ENCODE peak calls at places on chromosomes 3 and 15, in seven cellular contexts. A is CD8-positive, alpha-beta T cell; T is fibroblast of lung; K is NT2/D1; J is endodermal cell; X is uterus; S is colonic mucosa. F is an unnamed sample. For H3K27me3, the result is how much of the 10 kb centered on the place peaks cover.

GRCh38 chr3:44685128-44685800 is 27.2 kb upstream of the ZNF502 start:
- DNase-seq in T (peak), X (peak), S (peak), A (peak), K (peak), J (peak), F (peak)

GRCh38 chr3:69086133-69086722 is 1.5 kb downstream of the ARL6IP5 start:
- DNase-seq in A (peak), T (peak), S (peak), J (peak), K (no peak), X (peak), F (no peak)

GRCh38 chr3:19866751-19867347 is 67.2 kb downstream of the EFHB start:
- DNase-seq in K (peak), X (no peak), J (peak), A (no peak), S (peak), T (peak), F (peak)

GRCh38 chr3:74393426-74393825 is 221.0 kb downstream of the CNTN3 start:
- DNase-seq in A (no peak), S (no peak), J (no peak), T (no peak), X (no peak), K (no peak), F (no peak)

GRCh38 chr15:66703540-66703941 is 1.5 kb downstream of the SMAD6 start:
- DNase-seq in S (peak), T (peak), J (no peak), K (no peak), X (peak), A (no peak), F (no peak)

GRCh38 chr15:58932791-58933310 is 628 bp downstream of the SLTM start:
- DNase-seq in T (peak), X (no peak), J (no peak), A (no peak), K (no peak), S (no peak), F (peak)

GRCh38 chr15:85897818-85898717 is 103.3 kb upstream of the KLHL25 start:
- DNase-seq in J (peak), A (no peak), X (no peak), S (no peak), K (peak), T (no peak), F (peak)

GRCh38 chr3:134291300-134292254 is 40.9 kb upstream of the RYK start:
- DNase-seq in A (no peak), K (no peak), S (no peak), X (peak), T (peak), J (no peak), F (no peak)

GRCh38 chr3:8458235-8458634 is 43.4 kb upstream of the LMCD1 start:
- DNase-seq in T (peak), X (no peak), J (no peak), S (no peak), K (no peak), A (no peak), F (no peak)

DNA sequence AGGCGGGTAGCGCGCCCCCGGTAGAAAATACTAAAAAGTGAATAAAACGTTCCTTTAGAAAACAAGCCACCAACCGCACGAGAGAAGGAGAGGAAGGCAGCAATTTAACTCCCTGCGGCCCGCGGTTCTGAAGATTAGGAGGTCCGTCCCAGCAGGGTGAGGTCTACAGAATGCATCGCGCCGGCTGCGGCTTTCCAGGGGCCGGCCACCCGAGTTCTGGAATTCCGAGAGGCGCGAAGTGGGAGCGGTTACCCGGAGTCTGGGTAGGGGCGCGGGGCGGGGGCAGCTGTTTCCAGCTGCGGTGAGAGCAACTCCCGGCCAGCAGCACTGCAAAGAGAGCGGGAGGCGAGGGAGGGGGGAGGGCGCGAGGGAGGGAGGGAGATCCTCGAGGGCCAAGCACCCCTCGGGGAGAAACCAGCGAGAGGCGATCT is 318.6 kb downstream of the FGF12 start:
- DNase-seq in A (no peak), T (peak), X (no peak), K (no peak), J (peak), S (no peak), F (peak)
- H3K4me3 ChIP-seq in A (no peak), T (peak), X (peak), K (peak), J (peak), S (peak), F (peak)

DNA sequence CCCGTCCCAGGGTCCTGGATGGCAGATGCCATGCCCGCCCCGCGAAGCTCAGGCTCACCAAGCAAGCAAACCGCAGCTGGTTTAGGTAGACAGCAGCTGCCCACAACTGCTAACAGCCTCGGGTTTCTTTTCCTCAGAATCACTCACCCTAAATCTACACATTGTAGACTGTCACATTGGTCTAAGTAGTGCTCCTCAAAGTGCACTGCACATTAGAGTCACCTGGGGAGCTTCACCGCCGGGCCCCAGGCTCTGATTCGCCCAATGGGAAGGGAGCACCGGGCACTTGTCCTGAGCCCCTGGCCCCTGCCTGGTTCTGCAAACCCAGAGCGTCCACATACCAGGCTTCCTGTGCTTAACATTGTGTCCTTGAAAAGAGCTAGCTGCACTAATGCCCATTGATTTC is 752 bp downstream of the OCA2 start:
- DNase-seq in K (no peak), J (no peak), X (no peak), S (no peak), A (no peak), T (no peak), F (no peak)
- H3K27me3 ChIP-seq in K (half or more), J (half or more), X (under half), S (under half), A (under half), T (under half), F (half or more)

GRCh38 chr3:9914559-9915251 is 2.2 kb upstream of the IL17RC start:
- DNase-seq in J (peak), T (no peak), K (no peak), X (no peak), S (no peak), A (no peak), F (peak)
- H3K4me3 ChIP-seq in J (peak), T (peak), K (peak), X (peak), S (peak), A (peak), F (peak)

GRCh38 chr15:25797511-25798206 is 65.5 kb downstream of the ATP10A start:
- DNase-seq in J (no peak), K (no peak), A (no peak), X (no peak), S (no peak), T (no peak), F (peak)
- H3K27me3 ChIP-seq in J (under half), K (under half), A (under half), X (under half), S (under half), T (under half), F (under half)

GRCh38 chr3:29284578-29284977 is 3.7 kb downstream of the RBMS3 start:
- DNase-seq in K (no peak), S (no peak), T (no peak), J (no peak), A (no peak), X (no peak), F (no peak)
- H3K4me3 ChIP-seq in K (no peak), S (no peak), T (peak), J (no peak), A (no peak), X (no peak), F (no peak)

GRCh38 chr3:61560452-61561373 is 658 bp upstream of the PTPRG start:
- DNase-seq in K (peak), X (peak), S (peak), A (no peak), T (peak), J (peak), F (peak)

GRCh38 chr3:61562810-61563613 is 1.6 kb downstream of the PTPRG start:
- DNase-seq in S (peak), X (peak), A (no peak), J (peak), K (no peak), T (peak), F (peak)

GRCh38 chr3:61562042-61562809 is 855 bp downstream of the PTPRG start:
- DNase-seq in T (peak), K (no peak), S (peak), X (no peak), J (no peak), A (no peak), F (peak)

GRCh38 chr3:61559108-61559731 is 2.2 kb upstream of the PTPRG start:
- DNase-seq in K (no peak), A (no peak), T (no peak), J (no peak), X (no peak), S (no peak), F (peak)

DNA sequence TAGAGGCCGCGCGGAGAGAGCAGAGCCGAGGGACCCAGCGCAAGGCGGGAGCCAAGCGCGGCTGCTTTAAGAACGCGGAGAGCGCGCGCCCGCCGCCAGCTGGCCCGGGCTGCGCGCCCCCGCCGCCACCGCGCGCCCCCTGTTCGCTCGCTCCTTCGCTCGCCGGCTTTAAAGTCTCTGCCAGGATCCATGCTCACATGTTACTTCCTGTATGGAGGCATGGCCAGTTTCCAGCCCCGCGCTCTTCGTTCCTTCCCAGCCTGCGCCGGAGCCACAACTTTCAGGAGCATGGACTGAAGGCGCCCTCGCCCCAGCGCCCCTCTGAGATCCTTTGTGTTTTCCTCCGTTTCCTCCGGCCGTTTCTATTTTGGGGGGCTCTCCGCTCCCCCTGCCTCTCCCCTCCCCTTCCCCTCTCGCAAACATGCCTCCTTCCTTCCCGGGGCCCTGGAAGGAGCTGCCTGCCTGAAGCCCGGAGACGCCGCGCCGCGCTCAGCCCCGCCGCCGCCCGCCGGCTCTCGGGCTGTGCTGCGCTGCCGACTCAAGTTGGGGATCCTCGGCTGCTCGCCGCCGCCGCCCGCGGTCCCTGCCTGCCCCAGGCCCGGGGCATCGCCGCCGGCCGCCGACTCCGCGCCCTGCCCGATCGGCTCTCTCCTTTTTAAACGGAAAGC is at the start of gene PTPRG:
- DNase-seq in K (peak), A (no peak), S (peak), T (peak), J (peak), X (peak), F (peak)
- H3K27me3 ChIP-seq in K (under half), A (under half), S (under half), T (under half), J (under half), X (under half), F (under half)

GRCh38 chr3:42035007-42035406 is 56.1 kb upstream of the TRAK1 start:
- DNase-seq in J (no peak), X (no peak), S (peak), K (no peak), T (no peak), A (no peak), F (no peak)

GRCh38 chr3:42035816-42036482 is 55.2 kb upstream of the TRAK1 start:
- DNase-seq in X (no peak), A (no peak), S (peak), T (no peak), K (no peak), J (no peak), F (no peak)

GRCh38 chr3:42033741-42034140 is 57.4 kb upstream of the TRAK1 start:
- DNase-seq in X (no peak), K (no peak), S (no peak), T (peak), A (no peak), J (no peak), F (no peak)

GRCh38 chr3:42031808-42032475 is 59.2 kb upstream of the TRAK1 start:
- DNase-seq in A (no peak), J (peak), S (peak), X (no peak), T (peak), K (no peak), F (no peak)

DNA sequence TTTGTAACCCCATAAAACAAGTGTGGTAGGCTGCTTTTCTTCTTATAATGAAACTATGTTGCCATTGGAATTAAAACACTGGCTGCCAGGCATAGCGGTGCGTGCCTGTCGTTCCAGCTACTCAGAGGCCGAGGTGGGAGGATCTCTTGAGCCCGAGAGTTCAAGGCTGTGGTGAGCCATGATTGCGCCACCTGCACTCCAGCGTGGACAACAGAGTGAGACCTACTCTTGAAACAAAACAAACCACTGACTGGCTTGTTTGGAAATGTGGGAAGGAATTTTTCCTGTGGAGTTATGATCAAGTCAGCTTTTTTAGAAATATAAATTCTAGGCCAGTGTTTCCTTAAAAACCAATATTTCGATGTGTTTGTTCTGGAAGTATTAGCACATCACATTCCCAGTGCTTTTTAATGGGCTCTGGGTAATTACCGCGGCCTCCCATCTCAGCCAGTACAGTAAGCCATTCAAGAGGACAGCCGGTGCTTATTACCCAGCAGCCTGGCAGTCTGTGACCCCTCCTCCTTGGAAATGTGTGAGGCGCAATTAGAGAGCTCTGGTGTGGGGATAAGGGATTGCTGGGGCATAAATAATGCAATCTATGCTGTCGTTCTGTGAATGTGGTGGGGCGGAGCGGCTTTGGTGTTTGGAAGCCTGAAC is 58.3 kb upstream of the TRAK1 start:
- DNase-seq in J (no peak), T (peak), K (no peak), S (peak), A (no peak), X (peak), F (no peak)
- H3K4me3 ChIP-seq in J (no peak), T (peak), K (no peak), S (no peak), A (no peak), X (no peak), F (no peak)

GRCh38 chr3:169241575-169241927 is 422.0 kb downstream of the MECOM start:
- DNase-seq in X (no peak), S (no peak), K (no peak), A (no peak), J (no peak), T (peak), F (no peak)
- H3K27me3 ChIP-seq in X (under half), S (under half), K (under half), A (under half), J (under half), T (under half), F (under half)